ENCODE peak calls at places on chromosomes 6 and 20, in eight cellular contexts. One of them, this sample, is unnamed.

GRCh38 chr20:24773751-24774201 is 175.3 kb upstream of the CST7 start:
- DNase-seq in H1: no peak
- DNase-seq in RWPE1: peak
- DNase-seq in AML-193: no peak
- DNase-seq in A549: peak
- DNase-seq in MCF 10A: peak
- DNase-seq in hepatic stellate cell: peak
- DNase-seq in activated T-cell treated with anti-CD3 and anti-CD28 coated beads, Interleukin-2, amount 50 U/mL, for 4 hours: no peak
- DNase-seq in this sample: no peak

GRCh38 chr6:4316867-4317400 is 181.6 kb upstream of the ECI2 start:
- DNase-seq in H1: no peak
- DNase-seq in activated T-cell treated with anti-CD3 and anti-CD28 coated beads, Interleukin-2, amount 50 U/mL, for 4 hours: no peak
- DNase-seq in AML-193: peak
- DNase-seq in A549: no peak
- DNase-seq in hepatic stellate cell: peak
- DNase-seq in RWPE1: peak
- DNase-seq in MCF 10A: peak
- DNase-seq in this sample: no peak

GRCh38 chr6:153698001-153698400 is 341.0 kb upstream of the OPRM1 start:
- DNase-seq in hepatic stellate cell: no peak
- DNase-seq in activated T-cell treated with anti-CD3 and anti-CD28 coated beads, Interleukin-2, amount 50 U/mL, for 4 hours: no peak
- DNase-seq in H1: no peak
- DNase-seq in MCF 10A: peak
- DNase-seq in RWPE1: no peak
- DNase-seq in A549: no peak
- DNase-seq in AML-193: no peak
- DNase-seq in this sample: no peak

GRCh38 chr20:36202891-36203338 is 33.4 kb upstream of the AAR2 start:
- DNase-seq in A549: peak
- DNase-seq in activated T-cell treated with anti-CD3 and anti-CD28 coated beads, Interleukin-2, amount 50 U/mL, for 4 hours: peak
- DNase-seq in AML-193: peak
- DNase-seq in H1: peak
- DNase-seq in hepatic stellate cell: peak
- DNase-seq in MCF 10A: peak
- DNase-seq in RWPE1: peak
- DNase-seq in this sample: peak

GRCh38 chr20:64079273-64080012 is at the start of gene RGS19:
- DNase-seq in H1: peak
- DNase-seq in activated T-cell treated with anti-CD3 and anti-CD28 coated beads, Interleukin-2, amount 50 U/mL, for 4 hours: peak
- DNase-seq in RWPE1: no peak
- DNase-seq in hepatic stellate cell: peak
- DNase-seq in AML-193: peak
- DNase-seq in A549: no peak
- DNase-seq in MCF 10A: peak
- DNase-seq in this sample: peak

GRCh38 chr20:36808317-36809257 is 35.0 kb upstream of the DSN1 start:
- DNase-seq in H1: peak
- DNase-seq in hepatic stellate cell: peak
- DNase-seq in RWPE1: peak
- DNase-seq in activated T-cell treated with anti-CD3 and anti-CD28 coated beads, Interleukin-2, amount 50 U/mL, for 4 hours: peak
- DNase-seq in AML-193: peak
- DNase-seq in A549: peak
- DNase-seq in MCF 10A: peak
- DNase-seq in this sample: peak

GRCh38 chr20:59724457-59725366 is 120.4 kb downstream of the PHACTR3 start:
- DNase-seq in hepatic stellate cell: no peak
- DNase-seq in RWPE1: no peak
- DNase-seq in AML-193: no peak
- DNase-seq in activated T-cell treated with anti-CD3 and anti-CD28 coated beads, Interleukin-2, amount 50 U/mL, for 4 hours: no peak
- DNase-seq in H1: no peak
- DNase-seq in A549: no peak
- DNase-seq in MCF 10A: no peak
- DNase-seq in this sample: no peak

GRCh38 chr20:59074456-59074855 is 31.9 kb upstream of the PRELID3B start:
- DNase-seq in activated T-cell treated with anti-CD3 and anti-CD28 coated beads, Interleukin-2, amount 50 U/mL, for 4 hours: no peak
- DNase-seq in hepatic stellate cell: no peak
- DNase-seq in MCF 10A: peak
- DNase-seq in H1: no peak
- DNase-seq in RWPE1: peak
- DNase-seq in AML-193: no peak
- DNase-seq in A549: no peak
- DNase-seq in this sample: no peak